ENCODE peak calls at places on chromosomes 16 and 17, in ten cellular contexts. One of them, this sample, is unnamed.

GRCh38 chr16:4383591-4384495 is 12.2 kb downstream of the VASN start:
- DNase-seq in Calu3: no peak
- DNase-seq in H1: no peak
- DNase-seq in retinal pigment epithelial cell: no peak
- DNase-seq in HCT116: no peak
- DNase-seq in GM06990: no peak
- DNase-seq in gastrocnemius medialis: no peak
- DNase-seq in fibroblast of mammary gland: no peak
- DNase-seq in foreskin keratinocyte: no peak
- DNase-seq in choroid plexus epithelial cell: no peak
- DNase-seq in this sample: no peak

GRCh38 chr17:11880714-11881113 is 116.6 kb downstream of the ZNF18 start:
- DNase-seq in Calu3: no peak
- DNase-seq in H1: no peak
- DNase-seq in retinal pigment epithelial cell: no peak
- DNase-seq in HCT116: peak
- DNase-seq in GM06990: no peak
- DNase-seq in gastrocnemius medialis: no peak
- DNase-seq in fibroblast of mammary gland: peak
- DNase-seq in foreskin keratinocyte: peak
- DNase-seq in choroid plexus epithelial cell: peak
- DNase-seq in this sample: peak

GRCh38 chr17:55731586-55732250 is 9.1 kb upstream of the TMEM100 start:
- DNase-seq in Calu3: no peak
- DNase-seq in H1: no peak
- DNase-seq in retinal pigment epithelial cell: no peak
- DNase-seq in HCT116: no peak
- DNase-seq in GM06990: no peak
- DNase-seq in gastrocnemius medialis: peak
- DNase-seq in fibroblast of mammary gland: peak
- DNase-seq in foreskin keratinocyte: no peak
- DNase-seq in choroid plexus epithelial cell: peak
- DNase-seq in this sample: no peak

GRCh38 chr16:2691491-2692248 is 9.3 kb downstream of the KCTD5 start:
- DNase-seq in Calu3: no peak
- DNase-seq in H1: no peak
- DNase-seq in retinal pigment epithelial cell: no peak
- DNase-seq in HCT116: no peak
- DNase-seq in GM06990: no peak
- DNase-seq in gastrocnemius medialis: peak
- DNase-seq in fibroblast of mammary gland: no peak
- DNase-seq in foreskin keratinocyte: no peak
- DNase-seq in choroid plexus epithelial cell: no peak
- DNase-seq in this sample: no peak

GRCh38 chr17:2755941-2756724 is 6.7 kb upstream of the CCDC92B start:
- DNase-seq in Calu3: no peak
- DNase-seq in H1: peak
- DNase-seq in retinal pigment epithelial cell: no peak
- DNase-seq in HCT116: no peak
- DNase-seq in GM06990: no peak
- DNase-seq in gastrocnemius medialis: no peak
- DNase-seq in fibroblast of mammary gland: peak
- DNase-seq in foreskin keratinocyte: no peak
- DNase-seq in choroid plexus epithelial cell: no peak
- DNase-seq in this sample: peak

GRCh38 chr17:5715478-5715877 is 131.2 kb upstream of the NLRP1 start:
- DNase-seq in Calu3: no peak
- DNase-seq in H1: no peak
- DNase-seq in retinal pigment epithelial cell: no peak
- DNase-seq in HCT116: no peak
- DNase-seq in GM06990: no peak
- DNase-seq in gastrocnemius medialis: no peak
- DNase-seq in fibroblast of mammary gland: no peak
- DNase-seq in foreskin keratinocyte: no peak
- DNase-seq in choroid plexus epithelial cell: no peak
- DNase-seq in this sample: peak

GRCh38 chr16:4487955-4488481 is 11.8 kb downstream of the HMOX2 start:
- DNase-seq in Calu3: no peak
- DNase-seq in H1: no peak
- DNase-seq in retinal pigment epithelial cell: no peak
- DNase-seq in HCT116: no peak
- DNase-seq in GM06990: no peak
- DNase-seq in gastrocnemius medialis: no peak
- DNase-seq in fibroblast of mammary gland: peak
- DNase-seq in foreskin keratinocyte: no peak
- DNase-seq in choroid plexus epithelial cell: peak
- DNase-seq in this sample: peak

GRCh38 chr16:23557779-23558330 is 328 bp downstream of the UBFD1 start:
- DNase-seq in Calu3: peak
- DNase-seq in H1: no peak
- DNase-seq in retinal pigment epithelial cell: peak
- DNase-seq in HCT116: no peak
- DNase-seq in GM06990: no peak
- DNase-seq in gastrocnemius medialis: peak
- DNase-seq in fibroblast of mammary gland: peak
- DNase-seq in foreskin keratinocyte: no peak
- DNase-seq in choroid plexus epithelial cell: peak
- DNase-seq in this sample: peak

GRCh38 chr17:28404812-28405570 is 1.0 kb downstream of the SLC46A1 start:
- DNase-seq in Calu3: no peak
- DNase-seq in H1: peak
- DNase-seq in retinal pigment epithelial cell: no peak
- DNase-seq in HCT116: no peak
- DNase-seq in GM06990: no peak
- DNase-seq in gastrocnemius medialis: no peak
- DNase-seq in fibroblast of mammary gland: no peak
- DNase-seq in foreskin keratinocyte: no peak
- DNase-seq in choroid plexus epithelial cell: no peak
- DNase-seq in this sample: no peak

GRCh38 chr17:61235821-61236197 is 163.8 kb upstream of the TBX2 start:
- DNase-seq in Calu3: no peak
- DNase-seq in H1: no peak
- DNase-seq in retinal pigment epithelial cell: peak
- DNase-seq in HCT116: no peak
- DNase-seq in GM06990: no peak
- DNase-seq in gastrocnemius medialis: no peak
- DNase-seq in fibroblast of mammary gland: peak
- DNase-seq in foreskin keratinocyte: peak
- DNase-seq in choroid plexus epithelial cell: peak
- DNase-seq in this sample: peak

GRCh38 chr16:87780385-87780989 is 14.7 kb upstream of the KLHDC4 start:
- DNase-seq in Calu3: no peak
- DNase-seq in H1: no peak
- DNase-seq in retinal pigment epithelial cell: no peak
- DNase-seq in HCT116: no peak
- DNase-seq in GM06990: peak
- DNase-seq in gastrocnemius medialis: no peak
- DNase-seq in fibroblast of mammary gland: peak
- DNase-seq in foreskin keratinocyte: no peak
- DNase-seq in choroid plexus epithelial cell: peak
- DNase-seq in this sample: peak

GRCh38 chr16:74667215-74667765 is 613 bp upstream of the RFWD3 start:
- DNase-seq in Calu3: peak
- DNase-seq in H1: peak
- DNase-seq in retinal pigment epithelial cell: no peak
- DNase-seq in HCT116: no peak
- DNase-seq in GM06990: peak
- DNase-seq in gastrocnemius medialis: no peak
- DNase-seq in fibroblast of mammary gland: no peak
- DNase-seq in foreskin keratinocyte: no peak
- DNase-seq in choroid plexus epithelial cell: peak
- DNase-seq in this sample: peak

GRCh38 chr17:79630120-79630519 is 19.3 kb upstream of the RBFOX3 start:
- DNase-seq in Calu3: no peak
- DNase-seq in H1: peak
- DNase-seq in retinal pigment epithelial cell: no peak
- DNase-seq in HCT116: no peak
- DNase-seq in GM06990: no peak
- DNase-seq in gastrocnemius medialis: no peak
- DNase-seq in fibroblast of mammary gland: no peak
- DNase-seq in foreskin keratinocyte: no peak
- DNase-seq in choroid plexus epithelial cell: no peak
- DNase-seq in this sample: no peak

GRCh38 chr17:45792995-45793755 is 9.1 kb downstream of the CRHR1 start:
- DNase-seq in Calu3: peak
- DNase-seq in H1: no peak
- DNase-seq in retinal pigment epithelial cell: no peak
- DNase-seq in HCT116: no peak
- DNase-seq in GM06990: no peak
- DNase-seq in gastrocnemius medialis: no peak
- DNase-seq in fibroblast of mammary gland: peak
- DNase-seq in foreskin keratinocyte: no peak
- DNase-seq in choroid plexus epithelial cell: no peak
- DNase-seq in this sample: no peak

GRCh38 chr17:41660221-41660711 is 28.4 kb upstream of the EIF1 start:
- DNase-seq in Calu3: no peak
- DNase-seq in H1: no peak
- DNase-seq in retinal pigment epithelial cell: no peak
- DNase-seq in HCT116: no peak
- DNase-seq in GM06990: no peak
- DNase-seq in gastrocnemius medialis: no peak
- DNase-seq in fibroblast of mammary gland: no peak
- DNase-seq in foreskin keratinocyte: no peak
- DNase-seq in choroid plexus epithelial cell: no peak
- DNase-seq in this sample: no peak

GRCh38 chr16:58515871-58516767 is 802 bp downstream of the SETD6 start:
- DNase-seq in Calu3: peak
- DNase-seq in H1: peak
- DNase-seq in retinal pigment epithelial cell: no peak
- DNase-seq in HCT116: no peak
- DNase-seq in GM06990: peak
- DNase-seq in gastrocnemius medialis: no peak
- DNase-seq in fibroblast of mammary gland: no peak
- DNase-seq in foreskin keratinocyte: peak
- DNase-seq in choroid plexus epithelial cell: no peak
- DNase-seq in this sample: peak

GRCh38 chr16:87855852-87856715 is 13.2 kb downstream of the SLC7A5 start:
- DNase-seq in Calu3: peak
- DNase-seq in H1: no peak
- DNase-seq in retinal pigment epithelial cell: no peak
- DNase-seq in HCT116: no peak
- DNase-seq in GM06990: no peak
- DNase-seq in gastrocnemius medialis: peak
- DNase-seq in fibroblast of mammary gland: peak
- DNase-seq in foreskin keratinocyte: no peak
- DNase-seq in choroid plexus epithelial cell: peak
- DNase-seq in this sample: no peak

DNA sequence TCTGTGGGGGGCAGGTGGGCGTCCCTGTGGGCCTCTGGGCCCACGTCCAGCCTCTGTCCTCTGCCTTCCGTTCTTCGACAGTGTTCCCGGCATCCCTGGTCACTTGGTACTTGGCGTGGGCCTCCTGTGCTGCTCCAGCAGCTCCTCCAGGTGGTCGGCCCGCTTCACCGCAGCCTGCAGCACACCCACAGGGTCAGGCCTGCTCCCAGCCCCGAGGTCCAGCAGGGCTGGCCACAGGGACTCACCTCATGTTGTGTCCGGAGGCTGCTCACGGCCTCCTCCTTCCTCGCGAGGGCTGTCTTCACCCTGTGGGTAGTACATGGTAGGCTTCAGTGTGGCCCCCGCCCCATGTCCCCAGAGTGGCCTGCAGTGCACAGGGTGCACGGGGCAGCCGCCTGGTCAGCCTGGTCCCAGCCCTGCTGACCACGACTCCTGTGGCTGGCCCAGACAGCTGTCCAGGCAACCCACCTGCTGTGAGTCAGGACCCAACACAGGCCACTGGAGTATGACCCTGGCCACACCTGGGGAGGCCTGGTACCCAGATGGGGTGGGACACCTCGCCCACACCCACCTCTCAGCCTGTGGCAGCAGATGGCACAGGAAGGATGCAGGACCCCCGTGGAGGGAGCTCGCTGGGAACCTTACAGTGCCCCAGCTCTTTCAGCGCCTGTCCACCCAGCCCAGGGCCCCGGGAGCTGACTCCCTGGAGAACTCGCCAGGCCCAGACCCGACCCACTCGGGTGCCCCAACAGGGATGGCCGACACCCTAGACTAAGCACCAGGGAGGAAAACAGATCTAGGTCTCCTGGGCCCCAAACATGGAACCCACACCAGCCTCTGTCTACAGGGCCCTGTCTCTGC is 23.9 kb upstream of the AATK start:
- DNase-seq in Calu3: no peak
- DNase-seq in H1: no peak
- DNase-seq in retinal pigment epithelial cell: no peak
- DNase-seq in HCT116: no peak
- DNase-seq in GM06990: no peak
- DNase-seq in gastrocnemius medialis: no peak
- DNase-seq in fibroblast of mammary gland: no peak
- DNase-seq in foreskin keratinocyte: no peak
- DNase-seq in choroid plexus epithelial cell: peak
- DNase-seq in this sample: no peak
- TF ChIP-seq CTCF in Calu3: no peak
- TF ChIP-seq CTCF in H1: peak
- TF ChIP-seq CTCF in retinal pigment epithelial cell: peak
- TF ChIP-seq CTCF in HCT116: peak
- TF ChIP-seq CTCF in GM06990: no peak
- TF ChIP-seq CTCF in gastrocnemius medialis: no peak
- TF ChIP-seq CTCF in fibroblast of mammary gland: peak
- TF ChIP-seq CTCF in foreskin keratinocyte: peak
- TF ChIP-seq CTCF in choroid plexus epithelial cell: peak
- TF ChIP-seq CTCF in this sample: no peak

GRCh38 chr17:78341559-78342437 is 18.1 kb downstream of the SOCS3 start:
- DNase-seq in Calu3: peak
- DNase-seq in H1: peak
- DNase-seq in retinal pigment epithelial cell: no peak
- DNase-seq in HCT116: no peak
- DNase-seq in GM06990: no peak
- DNase-seq in gastrocnemius medialis: peak
- DNase-seq in fibroblast of mammary gland: peak
- DNase-seq in foreskin keratinocyte: peak
- DNase-seq in choroid plexus epithelial cell: peak
- DNase-seq in this sample: peak
- TF ChIP-seq CTCF in Calu3: no peak
- TF ChIP-seq CTCF in H1: no peak
- TF ChIP-seq CTCF in retinal pigment epithelial cell: no peak
- TF ChIP-seq CTCF in HCT116: no peak
- TF ChIP-seq CTCF in GM06990: no peak
- TF ChIP-seq CTCF in gastrocnemius medialis: no peak
- TF ChIP-seq CTCF in fibroblast of mammary gland: no peak
- TF ChIP-seq CTCF in foreskin keratinocyte: no peak
- TF ChIP-seq CTCF in choroid plexus epithelial cell: no peak
- TF ChIP-seq CTCF in this sample: no peak

GRCh38 chr17:38917259-38917658 is 8.2 kb upstream of the LASP1NB start:
- DNase-seq in Calu3: no peak
- DNase-seq in H1: no peak
- DNase-seq in retinal pigment epithelial cell: no peak
- DNase-seq in HCT116: no peak
- DNase-seq in GM06990: no peak
- DNase-seq in gastrocnemius medialis: no peak
- DNase-seq in fibroblast of mammary gland: no peak
- DNase-seq in foreskin keratinocyte: no peak
- DNase-seq in choroid plexus epithelial cell: no peak
- DNase-seq in this sample: no peak
- TF ChIP-seq CTCF in Calu3: no peak
- TF ChIP-seq CTCF in H1: peak
- TF ChIP-seq CTCF in retinal pigment epithelial cell: peak
- TF ChIP-seq CTCF in HCT116: peak
- TF ChIP-seq CTCF in GM06990: peak
- TF ChIP-seq CTCF in gastrocnemius medialis: no peak
- TF ChIP-seq CTCF in fibroblast of mammary gland: no peak
- TF ChIP-seq CTCF in foreskin keratinocyte: peak
- TF ChIP-seq CTCF in choroid plexus epithelial cell: peak
- TF ChIP-seq CTCF in this sample: peak

GRCh38 chr16:67990018-67990386 is 9.3 kb downstream of the DPEP2 start:
- DNase-seq in Calu3: no peak
- DNase-seq in H1: no peak
- DNase-seq in retinal pigment epithelial cell: no peak
- DNase-seq in HCT116: no peak
- DNase-seq in GM06990: no peak
- DNase-seq in gastrocnemius medialis: no peak
- DNase-seq in fibroblast of mammary gland: no peak
- DNase-seq in foreskin keratinocyte: no peak
- DNase-seq in choroid plexus epithelial cell: no peak
- DNase-seq in this sample: no peak
- TF ChIP-seq CTCF in Calu3: no peak
- TF ChIP-seq CTCF in H1: no peak
- TF ChIP-seq CTCF in retinal pigment epithelial cell: no peak
- TF ChIP-seq CTCF in HCT116: no peak
- TF ChIP-seq CTCF in GM06990: no peak
- TF ChIP-seq CTCF in gastrocnemius medialis: no peak
- TF ChIP-seq CTCF in fibroblast of mammary gland: no peak
- TF ChIP-seq CTCF in foreskin keratinocyte: no peak
- TF ChIP-seq CTCF in choroid plexus epithelial cell: no peak
- TF ChIP-seq CTCF in this sample: no peak

This sample was measured in epithelial cell of esophagus.